ENCODE peak calls at places on chromosomes 4 and X, in ten cellular contexts. S, P, U, H, K, I, B, R, L and F are unnamed samples.

GRCh38 chr4:78120144-78120880 is 63.2 kb downstream of the FRAS1 start:
- DNase-seq in U (no peak), P (no peak), I (no peak), L (no peak), R (no peak), S (no peak), B (no peak), K (no peak), H (no peak), F (no peak)

GRCh38 chr4:127143460-127144190 is 489.1 kb upstream of the INTU start:
- DNase-seq in L (no peak), H (peak), B (peak), I (no peak), R (peak), S (no peak), U (no peak), P (peak), K (no peak), F (no peak)

GRCh38 chrX:78517124-78517523 is 142.0 kb downstream of the RTL3 start:
- DNase-seq in B (no peak), K (no peak), I (no peak), R (no peak), U (no peak), H (no peak), S (no peak), L (no peak), P (no peak), F (peak)

GRCh38 chrX:14673764-14674163 is 144.4 kb downstream of the GLRA2 start:
- DNase-seq in I (no peak), P (peak), K (no peak), U (no peak), S (peak), H (peak), L (no peak), R (peak), B (peak), F (peak)

GRCh38 chr4:188399834-188400233 is 260.6 kb downstream of the TRIML1 start:
- DNase-seq in L (no peak), B (no peak), I (no peak), S (no peak), P (no peak), H (no peak), R (no peak), U (no peak), K (no peak), F (peak)

GRCh38 chrX:141936080-141936479 is 32.4 kb downstream of the MAGEC1 start:
- DNase-seq in R (no peak), B (peak), I (no peak), U (no peak), S (no peak), P (no peak), H (no peak), L (no peak), K (no peak), F (no peak)

GRCh38 chr4:915041-915474 is 17.1 kb downstream of the GAK start:
- DNase-seq in B (no peak), S (no peak), R (no peak), U (peak), H (peak), L (no peak), I (peak), K (no peak), P (no peak), F (no peak)

GRCh38 chr4:8242782-8243556 is 26.6 kb upstream of the HTRA3 start:
- DNase-seq in U (no peak), H (no peak), R (no peak), K (no peak), L (no peak), I (no peak), S (no peak), P (no peak), B (no peak), F (no peak)

GRCh38 chr4:42412251-42412650 is 15.0 kb downstream of the SHISA3 start:
- DNase-seq in H (peak), I (no peak), L (no peak), B (peak), R (peak), K (no peak), P (peak), S (no peak), U (no peak), F (no peak)

GRCh38 chrX:84363674-84364073 is 138.6 kb downstream of the HDX start:
- DNase-seq in K (no peak), H (peak), R (no peak), I (no peak), S (no peak), P (no peak), L (no peak), B (no peak), U (no peak), F (no peak)

GRCh38 chr4:145663194-145663593 is 16.8 kb upstream of the C4orf51 start:
- DNase-seq in I (no peak), S (no peak), P (no peak), B (no peak), U (no peak), L (no peak), R (no peak), K (no peak), H (peak), F (no peak)

GRCh38 chr4:165369522-165369921 is 9.3 kb upstream of the CPE start:
- DNase-seq in R (no peak), H (peak), B (no peak), U (no peak), K (no peak), I (no peak), P (no peak), S (peak), L (no peak), F (peak)

GRCh38 chrX:15838017-15838416 is 16.6 kb downstream of the AP1S2 start:
- DNase-seq in I (no peak), R (no peak), B (no peak), S (no peak), U (no peak), K (no peak), H (no peak), L (no peak), P (no peak), F (no peak)

GRCh38 chrX:153722704-153723350 is 1.4 kb downstream of the BCAP31 start:
- DNase-seq in S (no peak), K (no peak), U (no peak), L (no peak), H (peak), R (no peak), I (peak), B (no peak), P (no peak), F (peak)

GRCh38 chrX:123833387-123833786 is 26.5 kb upstream of the XIAP start:
- DNase-seq in K (no peak), P (no peak), R (peak), H (peak), B (peak), S (peak), L (no peak), I (peak), U (no peak), F (peak)

GRCh38 chrX:44795945-44796450 is 47.8 kb upstream of the DUSP21 start:
- DNase-seq in H (no peak), I (peak), K (no peak), P (no peak), L (no peak), R (no peak), S (no peak), B (no peak), U (no peak), F (no peak)

GRCh38 chrX:47208108-47208507 is 10.4 kb upstream of the CDK16 start:
- DNase-seq in L (no peak), K (no peak), B (no peak), I (no peak), P (no peak), R (no peak), U (no peak), S (no peak), H (no peak), F (no peak)

GRCh38 chrX:15645266-15645665 is 19.3 kb downstream of the CLTRN start:
- DNase-seq in H (no peak), I (no peak), B (no peak), K (no peak), L (no peak), P (no peak), S (no peak), R (no peak), U (no peak), F (no peak)

GRCh38 chr4:48015678-48016077 is 803 bp downstream of the CNGA1 start:
- DNase-seq in R (no peak), K (no peak), P (no peak), I (no peak), H (no peak), S (no peak), U (no peak), B (no peak), L (no peak), F (no peak)

GRCh38 chr4:185587444-185588161 is 52.3 kb upstream of the PDLIM3 start:
- DNase-seq in I (no peak), U (peak), H (no peak), B (no peak), L (no peak), K (no peak), R (peak), P (no peak), S (no peak), F (no peak)

GRCh38 chr4:153486281-153487151 is 20.4 kb downstream of the TMEM131L start:
- DNase-seq in L (no peak), R (peak), K (peak), S (no peak), I (no peak), U (no peak), B (peak), H (peak), P (peak), F (peak)

GRCh38 chr4:110540606-110541440 is 64.9 kb downstream of the ENPEP start:
- DNase-seq in B (peak), S (no peak), I (no peak), K (no peak), H (peak), R (peak), P (peak), U (no peak), L (no peak), F (peak)

GRCh38 chr4:95674451-95675095 is 125.8 kb upstream of the UNC5C start:
- DNase-seq in B (peak), L (no peak), I (no peak), U (no peak), K (no peak), P (no peak), H (no peak), S (no peak), R (no peak), F (no peak)

GRCh38 chrX:24658421-24658820 is 11.3 kb upstream of the PCYT1B start:
- DNase-seq in H (no peak), K (no peak), L (no peak), R (no peak), B (peak), U (no peak), S (no peak), I (no peak), P (no peak), F (no peak)

GRCh38 chr4:102871772-102872171 is 3.0 kb downstream of the CISD2 start:
- DNase-seq in R (no peak), U (no peak), S (no peak), H (no peak), B (no peak), K (no peak), P (no peak), I (no peak), L (no peak), F (no peak)

GRCh38 chr4:183468210-183469095 is 24.0 kb downstream of the CDKN2AIP start:
- DNase-seq in P (no peak), L (no peak), B (peak), H (peak), S (no peak), R (peak), K (no peak), U (no peak), I (no peak), F (peak)

GRCh38 chrX:40912576-40912975 is 172.7 kb upstream of the USP9X start:
- DNase-seq in P (no peak), H (no peak), L (no peak), R (no peak), K (no peak), U (no peak), I (no peak), B (no peak), S (no peak), F (peak)

GRCh38 chr4:3865986-3866812 is 100.0 kb downstream of the ADRA2C start:
- DNase-seq in S (no peak), L (peak), P (no peak), R (no peak), K (no peak), I (no peak), B (no peak), U (no peak), H (no peak), F (no peak)

GRCh38 chr4:111398906-111399330 is 746.3 kb upstream of the FAM241A start:
- DNase-seq in B (peak), H (peak), S (no peak), U (no peak), R (peak), I (no peak), L (no peak), K (no peak), P (no peak), F (no peak)

GRCh38 chr4:123555500-123556273 is 159.1 kb downstream of the SPRY1 start:
- DNase-seq in P (peak), L (peak), B (peak), I (peak), H (peak), K (peak), R (peak), S (peak), U (peak), F (peak)

GRCh38 chr4:69617083-69617694 is 22.3 kb downstream of the UGT2A2 start:
- DNase-seq in I (no peak), L (no peak), K (no peak), S (no peak), B (peak), P (peak), R (peak), H (peak), U (no peak), F (peak)

GRCh38 chrX:136214551-136214950 is 36.6 kb downstream of the MAP7D3 start:
- DNase-seq in U (no peak), S (no peak), L (no peak), P (peak), B (peak), K (peak), R (peak), H (peak), I (no peak), F (no peak)

GRCh38 chr4:78726575-78726974 is 49.6 kb upstream of the BMP2K start:
- DNase-seq in B (no peak), L (no peak), P (no peak), R (no peak), H (no peak), K (no peak), S (no peak), U (no peak), I (no peak), F (no peak)

GRCh38 chr4:110982486-110982885 is 359.6 kb upstream of the PITX2 start:
- DNase-seq in S (no peak), I (no peak), P (peak), B (no peak), L (no peak), H (no peak), R (no peak), K (no peak), U (no peak), F (no peak)

GRCh38 chr4:39526810-39527295 is 386 bp downstream of the UGDH start:
- DNase-seq in U (no peak), S (no peak), R (no peak), H (no peak), P (no peak), I (no peak), L (no peak), K (no peak), B (no peak), F (no peak)

GRCh38 chr4:159227378-159227777 is 124.5 kb downstream of the RAPGEF2 start:
- DNase-seq in S (no peak), L (no peak), R (peak), H (peak), K (no peak), P (no peak), B (no peak), I (no peak), U (no peak), F (peak)

GRCh38 chr4:105186701-105187158 is 40.1 kb downstream of the TET2 start:
- DNase-seq in B (peak), P (no peak), H (peak), K (no peak), S (no peak), L (no peak), I (no peak), R (peak), U (no peak), F (peak)

GRCh38 chrX:145213504-145213903 is 33.8 kb upstream of the SPANXN1 start:
- DNase-seq in U (no peak), S (no peak), K (no peak), I (peak), L (no peak), H (peak), R (no peak), B (no peak), P (no peak), F (peak)
- TF ChIP-seq CTCF in U (no peak), S (peak), K (peak), I (no peak), L (no peak), H (peak), R (peak), B (peak), P (peak), F (peak)

DNA sequence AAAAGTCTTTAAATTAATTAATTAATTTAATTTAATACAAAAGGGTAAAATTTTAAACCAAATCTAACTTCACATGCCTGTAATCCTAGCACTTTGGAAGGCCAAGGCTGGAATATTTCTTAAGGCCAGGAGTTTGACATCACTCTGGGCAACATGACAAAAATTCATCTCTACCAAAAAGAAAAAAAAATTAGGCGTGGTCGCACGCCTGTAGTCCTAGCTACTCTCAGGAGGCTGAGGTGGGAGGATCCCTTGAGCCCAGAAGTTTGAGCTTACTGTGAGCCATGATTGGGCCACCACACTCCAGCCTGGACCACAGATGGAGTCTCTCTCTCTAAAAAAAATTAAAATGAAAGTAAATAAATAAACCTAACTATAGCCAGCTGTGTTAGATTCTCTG is 39.2 kb upstream of the ANTXR2 start:
- DNase-seq in K (no peak), R (peak), H (peak), U (no peak), L (no peak), I (no peak), S (no peak), B (peak), P (no peak), F (no peak)
- TF ChIP-seq CTCF in K (no peak), R (no peak), H (no peak), U (no peak), L (no peak), I (no peak), S (no peak), B (no peak), P (no peak), F (no peak)

GRCh38 chr4:186669159-186669720 is 54.4 kb downstream of the FAT1 start:
- DNase-seq in L (no peak), H (peak), B (peak), K (no peak), I (no peak), P (peak), R (peak), S (no peak), U (no peak), F (peak)
- TF ChIP-seq CTCF in L (peak), H (peak), B (peak), K (peak), I (no peak), P (peak), R (peak), S (no peak), U (no peak), F (peak)

GRCh38 chr4:169369634-169370033 is 98.9 kb upstream of the SH3RF1 start:
- DNase-seq in R (no peak), S (no peak), P (no peak), H (no peak), U (no peak), K (no peak), L (no peak), B (no peak), I (no peak), F (no peak)
- TF ChIP-seq CTCF in R (no peak), S (no peak), P (no peak), H (no peak), U (no peak), K (no peak), L (no peak), B (no peak), I (no peak), F (no peak)

GRCh38 chrX:132948648-132949260 is 9.7 kb downstream of the HS6ST2 start:
- DNase-seq in I (no peak), P (no peak), K (no peak), H (no peak), B (no peak), S (no peak), L (no peak), U (no peak), R (no peak), F (no peak)
- TF ChIP-seq CTCF in I (no peak), P (no peak), K (peak), H (peak), B (no peak), S (no peak), L (peak), U (no peak), R (no peak), F (peak)

GRCh38 chr4:84966382-84967291 is at the start of gene WDFY3:
- DNase-seq in U (peak), S (peak), L (peak), B (peak), H (peak), K (peak), P (peak), I (peak), R (peak), F (peak)

GRCh38 chr4:84968936-84969335 is 2.4 kb upstream of the WDFY3 start:
- DNase-seq in K (no peak), S (no peak), R (no peak), U (no peak), I (no peak), H (peak), L (no peak), B (peak), P (no peak), F (no peak)

GRCh38 chr4:84964995-84965557 is 1.4 kb downstream of the WDFY3 start:
- DNase-seq in B (no peak), S (no peak), I (no peak), P (no peak), U (no peak), L (no peak), K (no peak), H (no peak), R (no peak), F (no peak)

GRCh38 chr4:84967292-84967651 is 782 bp upstream of the WDFY3 start:
- DNase-seq in L (no peak), I (no peak), U (no peak), H (peak), S (peak), R (peak), K (no peak), B (peak), P (no peak), F (no peak)

GRCh38 chr4:84965558-84966381 is 720 bp downstream of the WDFY3 start:
- DNase-seq in U (peak), I (no peak), L (peak), H (peak), P (no peak), K (peak), S (peak), R (peak), B (peak), F (peak)
- TF ChIP-seq CTCF in U (no peak), I (no peak), L (no peak), H (no peak), P (no peak), K (peak), S (no peak), R (peak), B (no peak), F (no peak)